ENCODE peak calls at places on chromosome 20, in four cellular contexts. U is endodermal cell, Z is small intestine, I is ovary. A is an unnamed sample. For H3K4me1, the result is how much of the 10 kb centered on the place peaks cover.

GRCh38 chr20:12687476-12687875 is 321.3 kb upstream of the SPTLC3 start:
- DNase-seq in I (no peak), U (no peak), Z (no peak), A (no peak)

GRCh38 chr20:37383229-37383989 is 37.5 kb downstream of the SRC start:
- DNase-seq in I (peak), U (peak), Z (peak), A (no peak)

GRCh38 chr20:53693265-53693871 is 99.7 kb upstream of the ZNF217 start:
- DNase-seq in U (no peak), I (no peak), Z (no peak), A (no peak)

GRCh38 chr20:22801528-22801927 is 217.2 kb upstream of the FOXA2 start:
- DNase-seq in Z (no peak), I (no peak), U (no peak), A (no peak)

GRCh38 chr20:53023717-53024116 is 51.6 kb downstream of the TSHZ2 start:
- DNase-seq in U (no peak), I (no peak), Z (no peak), A (no peak)

GRCh38 chr20:61291166-61291829 is 39.2 kb downstream of the CDH4 start:
- DNase-seq in Z (no peak), I (no peak), U (no peak), A (no peak)

GRCh38 chr20:37511605-37512275 is 9.3 kb upstream of the NNAT start:
- DNase-seq in I (no peak), Z (no peak), U (no peak), A (no peak)

GRCh38 chr20:21031666-21032065 is 74.5 kb downstream of the LINC00237 start:
- DNase-seq in U (no peak), I (no peak), Z (no peak), A (no peak)

GRCh38 chr20:2429061-2429460 is 41.5 kb downstream of the SNRPB start:
- DNase-seq in U (no peak), Z (no peak), I (no peak), A (no peak)

GRCh38 chr20:43798591-43799149 is 71.9 kb upstream of the GTSF1L start:
- DNase-seq in U (no peak), I (no peak), Z (no peak), A (no peak)
- H3K4me3 ChIP-seq in U (no peak), I (no peak), Z (no peak), A (no peak)

DNA sequence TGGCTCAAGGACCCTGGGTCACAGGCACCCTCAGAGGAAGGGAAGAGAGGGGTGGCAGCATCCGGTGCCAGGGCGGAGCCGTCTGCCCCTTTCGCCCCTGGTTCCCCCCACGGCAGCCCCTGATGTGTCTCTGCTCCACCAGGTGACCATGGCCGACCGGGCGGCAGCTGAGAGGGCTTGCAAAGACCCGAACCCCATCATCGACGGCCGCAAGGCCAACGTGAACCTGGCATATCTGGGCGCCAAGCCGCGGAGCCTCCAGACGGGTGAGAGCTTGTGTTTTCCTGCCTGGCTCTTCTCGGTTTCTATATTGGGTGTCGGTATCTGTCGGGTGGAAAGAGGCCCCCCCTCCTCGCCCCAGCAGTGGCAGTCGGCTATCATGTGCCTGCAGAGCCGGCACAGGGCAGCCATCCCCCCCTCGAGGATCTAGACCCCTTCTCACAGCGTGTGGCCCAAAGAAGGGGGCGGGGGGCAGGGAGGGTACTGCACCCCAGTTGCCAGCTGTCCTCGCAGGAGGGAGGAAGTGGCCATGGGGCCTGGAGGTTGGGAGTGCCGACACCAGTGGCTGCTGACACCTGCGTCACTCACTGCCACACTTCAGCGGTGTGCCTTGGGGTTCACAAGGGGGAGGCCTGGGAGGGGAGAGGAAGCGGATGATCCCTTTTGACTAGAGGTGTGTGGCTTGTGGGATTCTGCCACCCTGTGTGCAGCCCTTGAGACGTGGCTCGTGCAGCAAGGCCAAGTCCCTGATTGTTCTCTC is 1.5 kb downstream of the RBM38 start:
- DNase-seq in Z (peak), U (no peak), I (no peak), A (peak)
- H3K4me1 ChIP-seq in Z (under half), U (under half), I (under half), A (half or more)

GRCh38 chr20:47311967-47312681 is 44.4 kb downstream of the ZMYND8 start:
- DNase-seq in I (no peak), U (no peak), Z (no peak), A (no peak)

GRCh38 chr20:47316776-47317126 is 39.7 kb downstream of the ZMYND8 start:
- DNase-seq in U (no peak), I (no peak), Z (no peak), A (no peak)

GRCh38 chr20:47317127-47317895 is 39.2 kb downstream of the ZMYND8 start:
- DNase-seq in U (peak), I (peak), Z (peak), A (peak)

GRCh38 chr20:47315339-47315662 is 41.2 kb downstream of the ZMYND8 start:
- DNase-seq in Z (no peak), U (no peak), I (no peak), A (no peak)

DNA sequence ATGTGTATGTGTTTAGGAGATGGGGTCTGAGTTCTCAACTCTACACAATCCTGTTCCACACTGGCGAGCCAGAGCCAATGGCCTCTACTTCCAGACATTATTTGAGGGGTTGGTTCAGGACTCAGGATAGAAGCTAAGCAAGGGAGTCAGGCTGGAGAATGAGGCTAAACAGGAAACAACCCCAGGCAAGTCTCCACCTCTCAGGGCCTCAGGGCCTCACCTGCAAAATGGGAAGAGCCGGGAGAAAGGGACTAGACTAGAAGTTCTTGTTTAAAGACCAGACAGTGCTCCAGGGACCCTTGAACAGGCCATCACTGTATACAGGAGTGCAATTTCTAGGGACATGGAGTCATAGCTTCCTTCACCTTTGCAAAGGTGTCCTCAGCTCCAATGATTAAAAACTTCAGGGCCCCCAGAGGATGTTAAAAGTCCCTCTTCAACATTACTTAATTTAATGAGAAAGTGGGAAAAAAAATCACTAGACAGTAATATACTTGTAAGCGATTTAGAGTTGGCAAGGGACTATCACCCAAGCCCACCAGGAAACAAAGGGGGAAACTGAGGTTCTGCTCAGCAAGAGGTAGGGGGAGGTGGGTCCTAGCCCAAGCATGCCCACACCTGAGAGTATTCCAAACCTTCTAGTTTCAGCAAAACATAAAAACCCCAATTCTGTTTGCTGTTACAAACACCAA is 41.7 kb downstream of the ZMYND8 start:
- DNase-seq in I (no peak), Z (no peak), U (no peak), A (no peak)
- H3K27ac ChIP-seq in I (peak), Z (no peak), U (peak), A (no peak)

DNA sequence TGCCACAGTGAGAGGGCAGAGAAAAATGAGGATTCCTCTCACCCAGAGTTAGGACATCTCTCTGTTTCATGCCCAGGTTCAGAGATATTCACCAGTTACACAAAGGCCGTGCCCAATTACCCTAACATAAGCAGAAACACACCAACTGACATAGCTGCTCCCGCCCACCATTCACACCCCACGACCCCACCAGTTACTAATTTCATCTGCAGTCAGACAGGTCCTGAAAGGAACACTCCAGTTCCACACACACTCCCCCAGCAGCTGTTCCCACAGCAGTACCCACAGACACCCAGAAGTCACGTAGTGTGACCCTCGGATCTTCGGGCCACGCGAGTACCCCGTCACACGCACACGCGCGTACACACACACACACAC is 532 bp downstream of the TMEM74B start:
- DNase-seq in I (no peak), Z (no peak), U (no peak), A (no peak)
- H3K4me3 ChIP-seq in I (no peak), Z (peak), U (peak), A (no peak)

DNA sequence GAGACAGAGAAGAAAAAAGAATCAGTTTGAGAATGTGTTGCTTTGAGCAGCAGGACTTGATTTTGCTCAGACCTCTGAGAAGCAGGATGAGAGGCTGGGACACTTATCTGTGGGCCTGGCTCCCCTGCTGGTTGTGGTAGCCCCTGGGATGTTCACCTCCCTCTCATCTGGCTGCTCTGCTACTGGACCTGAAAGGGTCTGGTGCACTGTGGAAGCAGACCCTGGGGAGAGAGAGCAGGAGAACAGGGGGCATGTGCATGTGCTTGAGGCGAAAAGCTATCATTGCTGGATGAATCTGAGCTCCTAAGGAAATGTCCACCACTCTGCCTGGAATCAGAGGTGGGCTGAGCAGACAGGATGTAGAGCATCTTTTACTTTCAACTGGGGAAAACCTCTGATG is 161.1 kb downstream of the SCP2D1 start:
- DNase-seq in U (no peak), I (no peak), Z (no peak), A (no peak)
- H3K4me1 ChIP-seq in U (under half), I (under half), Z (under half), A (under half)